ENCODE peak calls at places on chromosome 10, in seven cellular contexts. Z is cardiac muscle cell; A is aorta; V is effector memory CD4-positive, alpha-beta T cell; I is thoracic aorta; T is adrenal gland; Q is body of pancreas. B is an unnamed sample.

GRCh38 chr10:105239311-105240215 is 598.5 kb downstream of the SORCS3 start:
- DNase-seq in Z (no peak), A (no peak), V (no peak), I (no peak), T (peak; percentile 52), Q (peak; percentile 67), B (no peak)

GRCh38 chr10:89591796-89592271 is 53.2 kb downstream of the PANK1 start:
- DNase-seq in Z (peak; percentile 21), A (no peak), V (no peak), I (no peak), T (peak; percentile 55), Q (peak; percentile 19), B (no peak)

GRCh38 chr10:97393034-97393573 is 8.0 kb downstream of the RRP12 start:
- DNase-seq in Z (no peak), A (no peak), V (no peak), I (no peak), T (no peak), Q (no peak), B (no peak)

GRCh38 chr10:107994621-107995274 is 830.2 kb upstream of the SORCS1 start:
- DNase-seq in Z (peak; percentile 50), A (no peak), V (no peak), I (no peak), T (no peak), Q (no peak), B (no peak)

GRCh38 chr10:60394444-60394843 is 4.8 kb upstream of the ANK3 start:
- DNase-seq in Z (no peak), A (no peak), V (no peak), I (no peak), T (no peak), Q (no peak), B (no peak)

GRCh38 chr10:101218423-101219136 is 10.7 kb downstream of the LBX1 start:
- DNase-seq in Z (no peak), A (no peak), V (no peak), I (no peak), T (no peak), Q (no peak), B (no peak)

GRCh38 chr10:97479939-97480338 is 18.3 kb downstream of the MMS19 start:
- DNase-seq in Z (no peak), A (no peak), V (no peak), I (no peak), T (no peak), Q (no peak), B (no peak)

GRCh38 chr10:97185326-97186058 is at the start of gene SLIT1:
- DNase-seq in Z (no peak), A (no peak), V (no peak), I (no peak), T (no peak), Q (peak; percentile 16), B (no peak)

GRCh38 chr10:3828404-3829192 is 43.6 kb upstream of the KLF6 start:
- DNase-seq in Z (peak; percentile 81), A (peak; percentile 60), V (no peak), I (no peak), T (no peak), Q (peak; percentile 21), B (no peak)

GRCh38 chr10:4543943-4544540 is 282.0 kb upstream of the AKR1E2 start:
- DNase-seq in Z (no peak), A (no peak), V (no peak), I (no peak), T (no peak), Q (no peak), B (no peak)

GRCh38 chr10:71656220-71656619 is 63.4 kb downstream of the C10orf105 start:
- DNase-seq in Z (no peak), A (no peak), V (no peak), I (no peak), T (no peak), Q (no peak), B (no peak)

GRCh38 chr10:71604324-71605018 is 115.1 kb downstream of the C10orf105 start:
- DNase-seq in Z (peak; percentile 53), A (no peak), V (no peak), I (no peak), T (no peak), Q (no peak), B (no peak)

GRCh38 chr10:129533281-129533680 is 66.2 kb downstream of the MGMT start:
- DNase-seq in Z (no peak), A (no peak), V (no peak), I (no peak), T (no peak), Q (no peak), B (no peak)

GRCh38 chr10:58963101-58963534 is 213.3 kb upstream of the PHYHIPL start:
- DNase-seq in Z (no peak), A (no peak), V (no peak), I (no peak), T (no peak), Q (peak; percentile 45), B (no peak)

GRCh38 chr10:129231821-129232220 is 235.2 kb upstream of the MGMT start:
- DNase-seq in Z (no peak), A (no peak), V (no peak), I (no peak), T (no peak), Q (no peak), B (no peak)

GRCh38 chr10:132908621-132909295 is 33.6 kb downstream of the CFAP46 start:
- DNase-seq in Z (no peak), A (no peak), V (no peak), I (no peak), T (no peak), Q (no peak), B (peak; percentile 33)

GRCh38 chr10:79097021-79097695 is 28.4 kb downstream of the ZMIZ1 start:
- DNase-seq in Z (no peak), A (no peak), V (no peak), I (no peak), T (no peak), Q (peak; percentile 50), B (no peak)

GRCh38 chr10:79096514-79096913 is 27.7 kb downstream of the ZMIZ1 start:
- DNase-seq in Z (no peak), A (no peak), V (no peak), I (no peak), T (no peak), Q (no peak), B (no peak)

GRCh38 chr10:79098061-79098460 is 29.3 kb downstream of the ZMIZ1 start:
- DNase-seq in Z (no peak), A (no peak), V (no peak), I (no peak), T (no peak), Q (no peak), B (no peak)

GRCh38 chr10:79099898-79100448 is 31.2 kb downstream of the ZMIZ1 start:
- DNase-seq in Z (no peak), A (no peak), V (no peak), I (no peak), T (no peak), Q (no peak), B (no peak)

DNA sequence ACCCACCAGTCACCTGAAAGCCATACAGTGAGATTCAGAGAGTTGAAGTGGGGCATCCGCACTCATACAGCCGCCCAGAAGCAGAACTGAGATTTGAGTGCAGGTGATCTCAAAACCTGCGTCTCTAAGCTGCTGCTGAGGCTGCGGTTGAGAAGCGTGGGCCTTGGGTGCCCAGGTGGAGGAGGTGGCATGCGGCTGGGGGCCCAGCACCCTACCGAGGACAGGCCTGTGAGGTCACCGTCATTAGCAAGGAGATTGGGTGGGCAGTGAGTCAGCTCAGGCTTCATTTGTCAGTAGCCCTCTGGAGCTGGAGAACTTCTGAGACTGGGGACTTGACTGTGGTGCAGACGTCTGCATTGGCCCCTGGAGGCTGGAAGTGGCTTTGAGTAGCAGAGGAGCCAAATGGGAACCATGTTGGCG is 29.8 kb downstream of the ZMIZ1 start:
- DNase-seq in Z (no peak), A (no peak), V (no peak), I (no peak), T (no peak), Q (no peak), B (no peak)
- H3K4me1 ChIP-seq in Z (peaks cover 61% of the 10 kb centered on the region), A (no peaks in the 10 kb centered on the region), V (peaks cover 23% of the 10 kb centered on the region), I (peaks cover 87% of the 10 kb centered on the region), T (peaks cover 90% of the 10 kb centered on the region), Q (peaks cover 96% of the 10 kb centered on the region), B (peaks cover 90% of the 10 kb centered on the region)

GRCh38 chr10:13348216-13349017 is at the start of gene SEPHS1:
- DNase-seq in Z (peak; percentile 85), A (peak; percentile 81), V (peak; percentile 71), I (peak; percentile 12), T (peak; percentile 83), Q (peak; percentile 82), B (peak; percentile 85)

GRCh38 chr10:13346280-13346819 is 1.7 kb downstream of the SEPHS1 start:
- DNase-seq in Z (peak; percentile 67), A (no peak), V (no peak), I (no peak), T (peak; percentile 72), Q (peak; percentile 19), B (peak; percentile 21)

GRCh38 chr10:13349776-13350274 is 1.7 kb upstream of the SEPHS1 start:
- DNase-seq in Z (peak; percentile 69), A (peak; percentile 69), V (no peak), I (no peak), T (peak; percentile 80), Q (peak; percentile 50), B (peak; percentile 53)

GRCh38 chr10:13346912-13347234 is 1.2 kb downstream of the SEPHS1 start:
- DNase-seq in Z (peak; percentile 2), A (no peak), V (no peak), I (no peak), T (no peak), Q (no peak), B (no peak)

GRCh38 chr10:13347235-13348156 is 597 bp downstream of the SEPHS1 start:
- DNase-seq in Z (peak; percentile 88), A (peak; percentile 89), V (peak; percentile 67), I (peak; percentile 52), T (peak; percentile 86), Q (peak; percentile 86), B (peak; percentile 94)
- H3K4me1 ChIP-seq in Z (peaks cover 12% of the 10 kb centered on the region), A (no peaks in the 10 kb centered on the region), V (peaks cover 30% of the 10 kb centered on the region), I (peaks cover 35% of the 10 kb centered on the region), T (peaks cover 28% of the 10 kb centered on the region), Q (peaks cover 22% of the 10 kb centered on the region), B (peaks cover 18% of the 10 kb centered on the region)

DNA sequence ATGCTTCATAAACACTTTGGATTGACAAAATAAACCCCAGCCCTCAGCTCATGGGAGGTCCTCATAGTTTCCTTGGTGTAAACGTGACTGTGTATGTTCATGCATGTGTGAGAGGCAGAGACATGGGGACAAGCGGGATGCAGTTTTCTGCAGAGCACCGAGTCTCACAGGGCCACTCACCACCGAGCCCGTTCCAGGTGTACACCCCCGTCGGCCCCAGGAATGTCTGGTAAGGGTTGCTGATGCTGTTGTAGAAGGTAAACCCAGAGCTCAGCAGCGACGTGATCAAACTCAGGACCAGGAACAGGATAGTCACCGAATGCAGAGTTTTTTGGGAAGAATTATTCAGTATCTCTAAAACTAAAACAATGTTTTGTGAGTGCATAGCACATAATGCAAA is 9.2 kb downstream of the CLRN3 start:
- DNase-seq in Z (no peak), A (no peak), V (no peak), I (no peak), T (no peak), Q (no peak), B (no peak)
- H3K4me1 ChIP-seq in Z (no peaks in the 10 kb centered on the region), A (no peaks in the 10 kb centered on the region), V (no peaks in the 10 kb centered on the region), I (peaks cover 17% of the 10 kb centered on the region), T (peaks cover 6% of the 10 kb centered on the region), Q (peaks cover 11% of the 10 kb centered on the region), B (no peaks in the 10 kb centered on the region)

DNA sequence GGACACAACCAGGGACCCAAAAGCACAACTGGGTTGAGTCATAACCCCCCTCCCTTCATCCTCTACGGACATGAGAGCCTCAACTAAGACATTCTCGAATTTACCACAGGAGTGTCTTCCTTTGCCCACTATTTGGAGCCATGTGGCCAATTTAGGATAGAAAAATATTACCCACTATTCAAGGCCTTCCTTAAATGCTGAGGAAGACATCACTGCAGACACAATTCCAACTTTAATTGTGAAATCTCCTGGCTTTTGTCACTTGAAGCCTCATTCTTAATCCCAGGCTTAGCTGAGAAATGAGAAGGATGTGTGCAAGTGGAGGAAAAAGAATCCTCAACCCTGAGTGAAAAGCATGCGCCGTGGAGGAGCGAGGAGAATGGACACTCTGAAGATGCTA is 11.8 kb downstream of the CTBP2 start:
- DNase-seq in Z (no peak), A (no peak), V (no peak), I (no peak), T (no peak), Q (no peak), B (no peak)
- H3K4me1 ChIP-seq in Z (peaks cover 45% of the 10 kb centered on the region), A (peaks cover 4% of the 10 kb centered on the region), V (no peaks in the 10 kb centered on the region), I (peaks cover 97% of the 10 kb centered on the region), T (peaks cover 77% of the 10 kb centered on the region), Q (peaks cover 100% of the 10 kb centered on the region), B (peaks cover 90% of the 10 kb centered on the region)